ENCODE peak calls at places on chromosomes 12 and 14, in eight cellular contexts. J is GM03348, Y is Daoy, H is A549, F is NCI-H1092, N is GM04504, B is astrocyte of the spinal cord, D is GM12865. A is an unnamed sample.
A peak's percentile ranks its signal among the peaks of the same experiment; 100 is the strongest.

GRCh38 chr12:50988051-50988450 is 35.7 kb downstream of the HIGD1C start:
- DNase-seq in J (peak; percentile 33), Y (no peak), H (no peak), F (no peak), N (no peak), B (no peak), D (no peak), A (no peak)

GRCh38 chr12:110224379-110225304 is 56.4 kb upstream of the ATP2A2 start:
- DNase-seq in J (peak; percentile 81), Y (peak; percentile 53), H (peak; percentile 88), F (no peak), N (peak; percentile 76), B (peak; percentile 88), D (no peak), A (peak; percentile 52)

GRCh38 chr14:46734287-46734686 is 82.7 kb upstream of the RPL10L start:
- DNase-seq in J (no peak), Y (no peak), H (peak; percentile 9), F (no peak), N (no peak), B (no peak), D (no peak), A (no peak)

GRCh38 chr14:102209224-102209966 is 69.7 kb downstream of the WDR20 start:
- DNase-seq in J (no peak), Y (no peak), H (peak; percentile 60), F (no peak), N (no peak), B (no peak), D (no peak), A (peak; percentile 58)

GRCh38 chr12:32139064-32139421 is 32.4 kb downstream of the BICD1 start:
- DNase-seq in J (peak; percentile 48), Y (peak; percentile 17), H (no peak), F (no peak), N (no peak), B (peak; percentile 61), D (peak; percentile 96), A (no peak)

GRCh38 chr12:118034429-118035193 is 18.1 kb downstream of the RFC5 start:
- DNase-seq in J (peak; percentile 62), Y (peak; percentile 37), H (peak; percentile 73), F (no peak), N (no peak), B (peak; percentile 50), D (no peak), A (peak; percentile 56)

GRCh38 chr14:104373055-104373854 is 206.3 kb upstream of the C14orf180 start:
- DNase-seq in J (no peak), Y (no peak), H (no peak), F (peak; percentile 62), N (no peak), B (no peak), D (no peak), A (no peak)

GRCh38 chr12:124762791-124763593 is 100.7 kb downstream of the SCARB1 start:
- DNase-seq in J (no peak), Y (no peak), H (no peak), F (no peak), N (no peak), B (no peak), D (no peak), A (no peak)

GRCh38 chr14:106846218-106846617 is 1319.8 kb downstream of the TMEM121 start:
- DNase-seq in J (no peak), Y (no peak), H (no peak), F (no peak), N (no peak), B (no peak), D (no peak), A (no peak)

GRCh38 chr12:96015672-96016071 is 19.5 kb upstream of the HAL start:
- DNase-seq in J (peak; percentile 39), Y (peak; percentile 12), H (peak; percentile 62), F (no peak), N (no peak), B (peak; percentile 25), D (no peak), A (no peak)

GRCh38 chr12:38585090-38585489 is 268.5 kb downstream of the ALG10B start:
- DNase-seq in J (no peak), Y (peak; percentile 27), H (no peak), F (no peak), N (no peak), B (no peak), D (peak; percentile 22), A (no peak)

GRCh38 chr14:70871863-70872677 is 35.2 kb upstream of the PCNX1 start:
- DNase-seq in J (no peak), Y (no peak), H (no peak), F (no peak), N (no peak), B (no peak), D (peak; percentile 77), A (no peak)

GRCh38 chr12:45050331-45050750 is 558 bp downstream of the DBX2 start:
- DNase-seq in J (no peak), Y (no peak), H (peak; percentile 1), F (no peak), N (no peak), B (no peak), D (no peak), A (no peak)

GRCh38 chr12:53561590-53561953 is 54.3 kb upstream of the NPFF start:
- DNase-seq in J (peak; percentile 75), Y (peak; percentile 71), H (peak; percentile 88), F (no peak), N (peak; percentile 64), B (peak; percentile 93), D (no peak), A (peak; percentile 56)

GRCh38 chr12:101719566-101719965 is 19.7 kb downstream of the SYCP3 start:
- DNase-seq in J (no peak), Y (no peak), H (no peak), F (no peak), N (no peak), B (peak; percentile 9), D (no peak), A (no peak)

GRCh38 chr12:116040412-116040811 is 237.1 kb downstream of the MED13L start:
- DNase-seq in J (peak; percentile 14), Y (no peak), H (no peak), F (no peak), N (no peak), B (peak; percentile 57), D (no peak), A (no peak)

GRCh38 chr12:9906888-9907287 is 25.3 kb downstream of the CLEC2A start:
- DNase-seq in J (no peak), Y (no peak), H (no peak), F (no peak), N (no peak), B (no peak), D (no peak), A (no peak)

GRCh38 chr14:24677956-24678355 is 44.0 kb upstream of the GZMB start:
- DNase-seq in J (no peak), Y (no peak), H (no peak), F (no peak), N (no peak), B (no peak), D (no peak), A (no peak)

GRCh38 chr14:98689936-98690335 is 582.1 kb downstream of the BCL11B start:
- DNase-seq in J (no peak), Y (no peak), H (no peak), F (no peak), N (no peak), B (no peak), D (no peak), A (no peak)

GRCh38 chr14:20873370-20874177 is 17.6 kb upstream of the RNASE3 start:
- DNase-seq in J (peak; percentile 82), Y (peak; percentile 94), H (peak; percentile 87), F (no peak), N (peak; percentile 24), B (peak; percentile 55), D (peak; percentile 87), A (peak; percentile 41)

GRCh38 chr12:34401659-34402227 is 379.4 kb downstream of the ALG10 start:
- DNase-seq in J (peak; percentile 2), Y (no peak), H (no peak), F (no peak), N (no peak), B (no peak), D (no peak), A (no peak)

GRCh38 chr14:47389520-47389919 is 285.9 kb downstream of the MDGA2 start:
- DNase-seq in J (no peak), Y (no peak), H (no peak), F (no peak), N (no peak), B (no peak), D (no peak), A (no peak)

GRCh38 chr12:50240792-50241114 is 42.6 kb downstream of the LIMA1 start:
- DNase-seq in J (no peak), Y (no peak), H (no peak), F (no peak), N (no peak), B (no peak), D (no peak), A (no peak)

GRCh38 chr12:55745361-55746146 is 2.6 kb downstream of the GDF11 start:
- DNase-seq in J (no peak), Y (no peak), H (no peak), F (peak; percentile 19), N (no peak), B (peak; percentile 17), D (no peak), A (peak; percentile 36)

GRCh38 chr14:96001866-96002510 is 37.2 kb upstream of the C14orf132 start:
- DNase-seq in J (peak; percentile 23), Y (peak; percentile 48), H (no peak), F (peak; percentile 8), N (peak; percentile 9), B (peak; percentile 5), D (no peak), A (no peak)

GRCh38 chr12:92108651-92109050 is 37.0 kb downstream of the BTG1 start:
- DNase-seq in J (peak; percentile 11), Y (peak; percentile 17), H (peak; percentile 42), F (no peak), N (peak; percentile 68), B (peak; percentile 56), D (no peak), A (no peak)

GRCh38 chr12:80676856-80677255 is 30.6 kb upstream of the MYF6 start:
- DNase-seq in J (no peak), Y (no peak), H (no peak), F (no peak), N (no peak), B (no peak), D (no peak), A (no peak)

GRCh38 chr14:22420598-22421186 is 168.3 kb downstream of the DAD1 start:
- DNase-seq in J (no peak), Y (peak; percentile 11), H (no peak), F (no peak), N (no peak), B (no peak), D (no peak), A (no peak)

GRCh38 chr12:51388066-51388799 is 3.0 kb downstream of the GALNT6 start:
- DNase-seq in J (peak; percentile 75), Y (no peak), H (peak; percentile 31), F (no peak), N (peak; percentile 77), B (no peak), D (peak; percentile 17), A (no peak)

GRCh38 chr14:97410667-97411286 is 613.6 kb downstream of the VRK1 start:
- DNase-seq in J (no peak), Y (peak; percentile 21), H (no peak), F (no peak), N (no peak), B (no peak), D (peak; percentile 76), A (no peak)